ENCODE peak calls at places on chromosomes 5 and 9, in seven cellular contexts. One of them, this sample, is unnamed.

GRCh38 chr5:55926476-55926875 is 68.3 kb downstream of the IL6ST start:
- DNase-seq in PC-9: no peak
- DNase-seq in MM.1S: no peak
- DNase-seq in right lobe of liver: no peak
- DNase-seq in Peyer's patch: no peak
- DNase-seq in stomach: no peak
- DNase-seq in PC-3: no peak
- DNase-seq in this sample: no peak

GRCh38 chr5:5497132-5497748 is 74.8 kb downstream of the ICE1 start:
- DNase-seq in PC-3: peak; percentile 72
- DNase-seq in right lobe of liver: peak; percentile 53
- DNase-seq in PC-9: peak; percentile 55
- DNase-seq in stomach: no peak
- DNase-seq in Peyer's patch: peak; percentile 30
- DNase-seq in MM.1S: peak; percentile 64
- DNase-seq in this sample: peak; percentile 39

GRCh38 chr5:154601014-154601413 is 123.0 kb upstream of the HAND1 start:
- DNase-seq in stomach: no peak
- DNase-seq in MM.1S: no peak
- DNase-seq in Peyer's patch: no peak
- DNase-seq in PC-3: no peak
- DNase-seq in PC-9: no peak
- DNase-seq in right lobe of liver: no peak
- DNase-seq in this sample: no peak

GRCh38 chr5:148805323-148806290 is 20.8 kb upstream of the ADRB2 start:
- DNase-seq in right lobe of liver: no peak
- DNase-seq in Peyer's patch: peak; percentile 20
- DNase-seq in PC-9: peak; percentile 43
- DNase-seq in PC-3: peak; percentile 78
- DNase-seq in stomach: no peak
- DNase-seq in MM.1S: no peak
- DNase-seq in this sample: peak; percentile 46

GRCh38 chr9:110744753-110745522 is 76.3 kb downstream of the MUSK start:
- DNase-seq in right lobe of liver: no peak
- DNase-seq in MM.1S: no peak
- DNase-seq in Peyer's patch: no peak
- DNase-seq in PC-3: peak; percentile 91
- DNase-seq in PC-9: peak; percentile 72
- DNase-seq in stomach: no peak
- DNase-seq in this sample: no peak

GRCh38 chr5:75214409-75214808 is 22.3 kb downstream of the ANKRD31 start:
- DNase-seq in stomach: no peak
- DNase-seq in PC-3: no peak
- DNase-seq in PC-9: no peak
- DNase-seq in right lobe of liver: no peak
- DNase-seq in Peyer's patch: no peak
- DNase-seq in MM.1S: no peak
- DNase-seq in this sample: no peak

GRCh38 chr9:105444130-105444529 is 3.7 kb upstream of the FSD1L start:
- DNase-seq in Peyer's patch: no peak
- DNase-seq in right lobe of liver: no peak
- DNase-seq in stomach: no peak
- DNase-seq in PC-9: no peak
- DNase-seq in MM.1S: no peak
- DNase-seq in PC-3: no peak
- DNase-seq in this sample: no peak

GRCh38 chr9:101388507-101388993 is 3.7 kb upstream of the BAAT start:
- DNase-seq in MM.1S: no peak
- DNase-seq in stomach: no peak
- DNase-seq in Peyer's patch: no peak
- DNase-seq in PC-3: peak; percentile 21
- DNase-seq in PC-9: no peak
- DNase-seq in right lobe of liver: no peak
- DNase-seq in this sample: no peak

GRCh38 chr9:107228648-107229047 is 54.4 kb upstream of the RAD23B start:
- DNase-seq in Peyer's patch: no peak
- DNase-seq in stomach: no peak
- DNase-seq in PC-9: no peak
- DNase-seq in MM.1S: no peak
- DNase-seq in right lobe of liver: no peak
- DNase-seq in PC-3: no peak
- DNase-seq in this sample: no peak

GRCh38 chr9:95726756-95727155 is 148.7 kb upstream of the ERCC6L2 start:
- DNase-seq in Peyer's patch: no peak
- DNase-seq in right lobe of liver: no peak
- DNase-seq in PC-3: peak; percentile 62
- DNase-seq in PC-9: no peak
- DNase-seq in MM.1S: peak; percentile 29
- DNase-seq in stomach: no peak
- DNase-seq in this sample: no peak

GRCh38 chr5:179800696-179801201 is 5.9 kb downstream of the MGAT4B start:
- DNase-seq in PC-9: no peak
- DNase-seq in PC-3: no peak
- DNase-seq in MM.1S: no peak
- DNase-seq in stomach: no peak
- DNase-seq in right lobe of liver: peak; percentile 45
- DNase-seq in Peyer's patch: no peak
- DNase-seq in this sample: no peak

GRCh38 chr5:14261237-14261636 is 118.1 kb downstream of the TRIO start:
- DNase-seq in Peyer's patch: no peak
- DNase-seq in stomach: no peak
- DNase-seq in right lobe of liver: no peak
- DNase-seq in PC-9: no peak
- DNase-seq in PC-3: no peak
- DNase-seq in MM.1S: no peak
- DNase-seq in this sample: no peak

GRCh38 chr5:149930060-149930753 is 14.4 kb downstream of the PDE6A start:
- DNase-seq in stomach: no peak
- DNase-seq in MM.1S: no peak
- DNase-seq in Peyer's patch: no peak
- DNase-seq in PC-3: no peak
- DNase-seq in PC-9: no peak
- DNase-seq in right lobe of liver: no peak
- DNase-seq in this sample: no peak

GRCh38 chr5:81506900-81507588 is 113.1 kb upstream of the ACOT12 start:
- DNase-seq in right lobe of liver: peak; percentile 59
- DNase-seq in MM.1S: peak; percentile 86
- DNase-seq in stomach: peak; percentile 42
- DNase-seq in PC-3: peak; percentile 65
- DNase-seq in Peyer's patch: no peak
- DNase-seq in PC-9: peak; percentile 25
- DNase-seq in this sample: peak; percentile 67

GRCh38 chr5:169913479-169913878 is 66.8 kb downstream of the INSYN2B start:
- DNase-seq in right lobe of liver: no peak
- DNase-seq in PC-3: no peak
- DNase-seq in Peyer's patch: no peak
- DNase-seq in stomach: no peak
- DNase-seq in PC-9: no peak
- DNase-seq in MM.1S: no peak
- DNase-seq in this sample: no peak

GRCh38 chr5:14296533-14297331 is 153.6 kb downstream of the TRIO start:
- DNase-seq in right lobe of liver: no peak
- DNase-seq in stomach: no peak
- DNase-seq in Peyer's patch: no peak
- DNase-seq in PC-3: peak; percentile 22
- DNase-seq in PC-9: no peak
- DNase-seq in MM.1S: no peak
- DNase-seq in this sample: no peak

GRCh38 chr5:83487155-83487554 is 15.6 kb downstream of the VCAN start:
- DNase-seq in Peyer's patch: no peak
- DNase-seq in right lobe of liver: no peak
- DNase-seq in PC-9: no peak
- DNase-seq in stomach: no peak
- DNase-seq in MM.1S: no peak
- DNase-seq in PC-3: no peak
- DNase-seq in this sample: no peak

GRCh38 chr5:21931076-21931475 is 922.1 kb downstream of the CDH12 start:
- DNase-seq in MM.1S: no peak
- DNase-seq in PC-9: no peak
- DNase-seq in stomach: no peak
- DNase-seq in PC-3: no peak
- DNase-seq in right lobe of liver: no peak
- DNase-seq in Peyer's patch: no peak
- DNase-seq in this sample: no peak

GRCh38 chr9:80874276-80874675 is 815.1 kb downstream of the TLE1 start:
- DNase-seq in stomach: no peak
- DNase-seq in PC-9: no peak
- DNase-seq in Peyer's patch: no peak
- DNase-seq in MM.1S: no peak
- DNase-seq in PC-3: peak; percentile 80
- DNase-seq in right lobe of liver: no peak
- DNase-seq in this sample: no peak

GRCh38 chr5:2132497-2132847 is 249.7 kb upstream of the IRX4 start:
- DNase-seq in PC-9: no peak
- DNase-seq in Peyer's patch: no peak
- DNase-seq in PC-3: no peak
- DNase-seq in right lobe of liver: no peak
- DNase-seq in MM.1S: no peak
- DNase-seq in stomach: no peak
- DNase-seq in this sample: no peak

GRCh38 chr5:167573274-167574127 is 717.9 kb upstream of the WWC1 start:
- DNase-seq in right lobe of liver: no peak
- DNase-seq in Peyer's patch: no peak
- DNase-seq in PC-9: no peak
- DNase-seq in MM.1S: peak; percentile 50
- DNase-seq in stomach: no peak
- DNase-seq in PC-3: no peak
- DNase-seq in this sample: no peak

GRCh38 chr5:167576928-167577327 is 714.5 kb upstream of the WWC1 start:
- DNase-seq in right lobe of liver: no peak
- DNase-seq in PC-9: no peak
- DNase-seq in Peyer's patch: no peak
- DNase-seq in MM.1S: no peak
- DNase-seq in PC-3: no peak
- DNase-seq in stomach: no peak
- DNase-seq in this sample: no peak

GRCh38 chr5:167574381-167574780 is 717.1 kb upstream of the WWC1 start:
- DNase-seq in PC-3: no peak
- DNase-seq in stomach: no peak
- DNase-seq in right lobe of liver: no peak
- DNase-seq in PC-9: no peak
- DNase-seq in Peyer's patch: no peak
- DNase-seq in MM.1S: no peak
- DNase-seq in this sample: no peak

GRCh38 chr5:167577616-167578015 is 713.8 kb upstream of the WWC1 start:
- DNase-seq in Peyer's patch: no peak
- DNase-seq in MM.1S: no peak
- DNase-seq in PC-3: no peak
- DNase-seq in PC-9: no peak
- DNase-seq in right lobe of liver: no peak
- DNase-seq in stomach: no peak
- DNase-seq in this sample: no peak

DNA sequence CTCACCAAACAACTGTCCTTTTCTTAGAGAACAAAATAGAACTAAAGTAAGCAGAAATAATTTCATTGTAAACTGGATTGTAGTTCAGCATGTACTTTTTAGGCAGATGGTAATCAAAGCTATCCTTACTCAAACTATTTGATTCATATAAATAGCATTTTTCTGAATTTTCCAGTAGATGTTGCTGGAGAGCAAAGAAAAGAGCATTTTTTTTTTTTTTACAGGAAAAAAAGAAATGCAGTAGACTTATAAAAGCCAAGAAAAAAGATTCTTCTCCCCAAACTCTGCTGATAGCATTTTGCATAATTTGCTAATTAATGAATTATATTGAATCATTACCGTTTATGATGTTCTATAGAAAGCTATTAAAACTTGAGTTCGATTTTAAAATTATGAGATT is 715.3 kb upstream of the WWC1 start:
- DNase-seq in right lobe of liver: no peak
- DNase-seq in Peyer's patch: no peak
- DNase-seq in PC-9: no peak
- DNase-seq in stomach: no peak
- DNase-seq in MM.1S: no peak
- DNase-seq in PC-3: no peak
- DNase-seq in this sample: no peak
- TF ChIP-seq CTCF in right lobe of liver: no peak
- TF ChIP-seq CTCF in Peyer's patch: no peak
- TF ChIP-seq CTCF in PC-9: no peak
- TF ChIP-seq CTCF in stomach: no peak
- TF ChIP-seq CTCF in MM.1S: no peak
- TF ChIP-seq CTCF in PC-3: peak; percentile 44
- TF ChIP-seq CTCF in this sample: no peak

GRCh38 chr5:134554319-134555222 is 29.1 kb downstream of the JADE2 start:
- DNase-seq in right lobe of liver: peak; percentile 82
- DNase-seq in PC-9: peak; percentile 35
- DNase-seq in Peyer's patch: peak; percentile 83
- DNase-seq in MM.1S: no peak
- DNase-seq in stomach: peak; percentile 64
- DNase-seq in PC-3: peak; percentile 81
- DNase-seq in this sample: no peak
- H3K27ac ChIP-seq in right lobe of liver: peak overlapping the region; percentile 81
- H3K27ac ChIP-seq in PC-9: no peak overlapping the region
- H3K27ac ChIP-seq in Peyer's patch: peak overlapping the region; percentile 46
- H3K27ac ChIP-seq in MM.1S: no peak overlapping the region
- H3K27ac ChIP-seq in stomach: peak overlapping the region; percentile 76
- H3K27ac ChIP-seq in PC-3: peak overlapping the region; percentile 85
- H3K27ac ChIP-seq in this sample: peak overlapping the region; percentile 92

DNA sequence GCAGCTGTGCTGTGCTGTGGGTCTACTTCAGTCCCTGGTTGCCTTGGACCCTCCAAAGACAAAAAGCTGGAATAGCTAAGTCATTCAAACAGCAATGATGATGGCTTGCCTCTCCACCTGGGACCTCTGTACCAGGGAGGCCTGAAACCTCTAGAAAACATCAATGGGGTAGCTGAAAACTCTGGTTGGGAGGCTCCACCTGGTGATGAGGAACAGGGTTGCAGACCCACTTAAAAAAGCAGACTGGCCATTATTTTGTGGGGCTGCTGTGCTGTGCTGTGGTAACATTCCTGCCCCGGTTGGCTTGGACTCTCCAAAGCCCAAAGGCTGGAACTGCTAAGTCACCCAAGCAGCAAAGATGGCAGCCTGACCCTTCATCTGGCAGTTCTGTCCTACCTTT is 839.3 kb upstream of the ARRDC3 start:
- DNase-seq in MM.1S: no peak
- DNase-seq in Peyer's patch: no peak
- DNase-seq in right lobe of liver: no peak
- DNase-seq in PC-3: peak; percentile 30
- DNase-seq in stomach: no peak
- DNase-seq in PC-9: no peak
- DNase-seq in this sample: no peak
- TF ChIP-seq CTCF in MM.1S: no peak
- TF ChIP-seq CTCF in Peyer's patch: no peak
- TF ChIP-seq CTCF in right lobe of liver: no peak
- TF ChIP-seq CTCF in PC-3: peak; percentile 54
- TF ChIP-seq CTCF in stomach: no peak
- TF ChIP-seq CTCF in PC-9: peak; percentile 49
- TF ChIP-seq CTCF in this sample: no peak

GRCh38 chr5:34498582-34498981 is 157.5 kb upstream of the RAI14 start:
- DNase-seq in MM.1S: no peak
- DNase-seq in Peyer's patch: no peak
- DNase-seq in PC-3: no peak
- DNase-seq in PC-9: no peak
- DNase-seq in stomach: no peak
- DNase-seq in right lobe of liver: no peak
- DNase-seq in this sample: no peak
- H3K27ac ChIP-seq in MM.1S: no peak overlapping the region
- H3K27ac ChIP-seq in Peyer's patch: peak overlapping the region; percentile 18
- H3K27ac ChIP-seq in PC-3: peak overlapping the region; percentile 55
- H3K27ac ChIP-seq in PC-9: peak overlapping the region; percentile 72
- H3K27ac ChIP-seq in stomach: peak overlapping the region; percentile 70
- H3K27ac ChIP-seq in right lobe of liver: peak overlapping the region; percentile 27
- H3K27ac ChIP-seq in this sample: peak overlapping the region; percentile 65

GRCh38 chr9:3751125-3751758 is 225.4 kb upstream of the RFX3 start:
- DNase-seq in Peyer's patch: no peak
- DNase-seq in MM.1S: peak; percentile 54
- DNase-seq in right lobe of liver: no peak
- DNase-seq in stomach: no peak
- DNase-seq in PC-9: peak; percentile 33
- DNase-seq in PC-3: peak; percentile 57
- DNase-seq in this sample: no peak
- TF ChIP-seq CTCF in Peyer's patch: no peak
- TF ChIP-seq CTCF in MM.1S: no peak
- TF ChIP-seq CTCF in right lobe of liver: no peak
- TF ChIP-seq CTCF in stomach: no peak
- TF ChIP-seq CTCF in PC-9: no peak
- TF ChIP-seq CTCF in PC-3: no peak
- TF ChIP-seq CTCF in this sample: no peak